ENCODE peak calls at places on chromosomes 7 and 10, in five cellular contexts. J is IMR-90; G is skeletal muscle cell; Z is hepatic stellate cell; X is activated naive CD8-positive, alpha-beta T cell treated with anti-CD3 and anti-CD28 coated beads, Interleukin-2, amount 50 U/mL, for 24 hours. T is an unnamed sample.

GRCh38 chr10:3107426-3107961 is 40.1 kb downstream of the PFKP start:
- DNase-seq in G (peak; percentile 97), Z (no peak), J (peak; percentile 98), X (no peak), T (no peak)

GRCh38 chr10:77586719-77587423 is 50.7 kb downstream of the KCNMA1 start:
- DNase-seq in G (peak; percentile 92), Z (peak; percentile 33), X (no peak), J (peak; percentile 98), T (no peak)

GRCh38 chr7:47049234-47049774 is 532.6 kb downstream of the TNS3 start:
- DNase-seq in G (no peak), J (no peak), Z (no peak), X (no peak), T (no peak)

GRCh38 chr7:19552576-19552975 is 156.3 kb downstream of the POLR1F start:
- DNase-seq in X (no peak), Z (no peak), J (no peak), G (no peak), T (no peak)

GRCh38 chr7:1569016-1569415 is 816 bp downstream of the PSMG3 start:
- DNase-seq in J (peak; percentile 41), G (no peak), Z (no peak), X (peak; percentile 55), T (peak; percentile 71)

GRCh38 chr10:103504181-103504783 is 10.8 kb downstream of the NEURL1 start:
- DNase-seq in X (no peak), G (peak; percentile 87), J (peak; percentile 94), Z (peak; percentile 77), T (peak; percentile 78)

GRCh38 chr7:105819559-105819958 is 56.8 kb downstream of the ATXN7L1 start:
- DNase-seq in J (no peak), G (no peak), Z (no peak), X (no peak), T (no peak)

GRCh38 chr10:6936931-6937330 is 356.9 kb upstream of the PRKCQ start:
- DNase-seq in J (no peak), Z (no peak), G (no peak), X (no peak), T (no peak)

GRCh38 chr7:157400171-157400860 is 63.5 kb downstream of the DNAJB6 start:
- DNase-seq in Z (no peak), X (no peak), G (no peak), J (no peak), T (no peak)

GRCh38 chr7:44385384-44386138 is 60.2 kb upstream of the CAMK2B start:
- DNase-seq in Z (no peak), X (no peak), J (no peak), G (no peak), T (no peak)

GRCh38 chr7:133536450-133536849 is 283.6 kb downstream of the EXOC4 start:
- DNase-seq in Z (no peak), J (no peak), G (no peak), X (no peak), T (no peak)

GRCh38 chr10:81179324-81179723 is 641.6 kb downstream of the SH2D4B start:
- DNase-seq in J (no peak), Z (no peak), X (no peak), G (no peak), T (no peak)

GRCh38 chr10:50286517-50286916 is 35.2 kb upstream of the ASAH2 start:
- DNase-seq in J (peak; percentile 16), Z (no peak), G (peak; percentile 67), X (no peak), T (no peak)

GRCh38 chr7:68176974-68177373 is 1180.3 kb downstream of the TYW1 start:
- DNase-seq in G (no peak), J (peak; percentile 18), X (peak; percentile 8), Z (no peak), T (peak; percentile 51)

GRCh38 chr10:93760490-93760889 is 2.8 kb downstream of the LGI1 start:
- DNase-seq in J (no peak), Z (no peak), G (no peak), X (no peak), T (no peak)

GRCh38 chr7:103317009-103317408 is 19.8 kb downstream of the PMPCB start:
- DNase-seq in X (no peak), Z (no peak), G (no peak), J (no peak), T (no peak)

GRCh38 chr10:49371967-49372366 is 23.9 kb downstream of the DRGX start:
- DNase-seq in X (no peak), Z (no peak), J (no peak), G (no peak), T (no peak)

GRCh38 chr10:1662361-1663025 is 74.8 kb downstream of the ADARB2 start:
- DNase-seq in G (no peak), J (no peak), Z (no peak), X (no peak), T (no peak)

GRCh38 chr7:103075337-103075918 is 488 bp downstream of the ARMC10 start:
- DNase-seq in X (peak; percentile 84), J (peak; percentile 62), Z (peak; percentile 44), G (no peak), T (peak; percentile 41)

GRCh38 chr7:21299766-21300165 is 128.1 kb upstream of the SP4 start:
- DNase-seq in G (no peak), J (no peak), X (no peak), Z (no peak), T (no peak)

GRCh38 chr10:27822286-27822685 is 76.7 kb upstream of the MKX start:
- DNase-seq in X (no peak), J (peak; percentile 58), Z (no peak), G (no peak), T (no peak)

GRCh38 chr10:89025453-89025852 is 34.9 kb downstream of the FAS start:
- DNase-seq in J (no peak), X (no peak), G (no peak), Z (no peak), T (no peak)

GRCh38 chr7:41930538-41931262 is 227.8 kb upstream of the INHBA start:
- DNase-seq in J (peak; percentile 61), X (no peak), Z (peak; percentile 31), G (no peak), T (no peak)

GRCh38 chr7:135808206-135808605 is 59.6 kb upstream of the FAM180A start:
- DNase-seq in J (no peak), G (no peak), X (no peak), Z (no peak), T (no peak)

GRCh38 chr10:104297697-104298660 is 29.0 kb downstream of the GSTO2 start:
- DNase-seq in J (peak; percentile 89), X (peak; percentile 59), G (peak; percentile 84), Z (no peak), T (no peak)

GRCh38 chr10:47318706-47319105 is 3.5 kb upstream of the GDF2 start:
- DNase-seq in X (no peak), J (no peak), G (no peak), Z (no peak), T (no peak)

GRCh38 chr10:29140151-29140550 is 148.7 kb upstream of the LYZL1 start:
- DNase-seq in Z (no peak), X (no peak), G (no peak), J (no peak), T (no peak)

GRCh38 chr10:63628526-63629362 is 107.5 kb downstream of the REEP3 start:
- DNase-seq in Z (peak; percentile 21), G (no peak), X (no peak), J (no peak), T (peak; percentile 80)

GRCh38 chr7:157540020-157540419 is 203.2 kb downstream of the DNAJB6 start:
- DNase-seq in G (no peak), Z (no peak), X (no peak), J (no peak), T (no peak)

GRCh38 chr7:142892941-142893340 is 7.4 kb upstream of the TRPV6 start:
- DNase-seq in Z (no peak), X (no peak), G (no peak), J (no peak), T (no peak)

GRCh38 chr7:98630770-98631169 is 13.7 kb downstream of the NPTX2 start:
- DNase-seq in G (no peak), Z (no peak), X (no peak), J (no peak), T (no peak)

GRCh38 chr10:47031953-47032465 is 120.8 kb downstream of the PTPN20 start:
- DNase-seq in X (no peak), Z (peak; percentile 71), G (no peak), J (peak; percentile 41), T (no peak)

GRCh38 chr10:88983206-88983605 is 7.4 kb upstream of the FAS start:
- DNase-seq in Z (no peak), G (no peak), X (no peak), J (peak; percentile 35), T (no peak)

GRCh38 chr10:61752111-61753011 is 89.6 kb downstream of the CABCOCO1 start:
- DNase-seq in X (no peak), G (no peak), J (peak; percentile 51), Z (no peak), T (peak; percentile 68)

GRCh38 chr10:114526497-114527238 is 122.4 kb upstream of the AFAP1L2 start:
- DNase-seq in X (peak; percentile 86), J (peak; percentile 65), Z (peak; percentile 73), G (no peak), T (peak; percentile 84)

GRCh38 chr10:86079088-86079487 is 287.5 kb downstream of the GRID1 start:
- DNase-seq in X (no peak), G (no peak), J (no peak), Z (no peak), T (no peak)

T was measured in LoVo.